ENCODE peak calls at places on chromosomes 6 and 20, in eight cellular contexts. One of them, this sample, is unnamed.

GRCh38 chr20:21147593-21147992 is 21.7 kb downstream of the KIZ start:
- DNase-seq in tibial nerve: no peak
- DNase-seq in esophagus squamous epithelium: no peak
- DNase-seq in gastrocnemius medialis: no peak
- DNase-seq in testis: no peak
- DNase-seq in Peyer's patch: no peak
- DNase-seq in heart left ventricle: no peak
- DNase-seq in uterus: no peak
- DNase-seq in this sample: no peak

GRCh38 chr6:37884548-37884947 is 65.0 kb downstream of the ZFAND3 start:
- DNase-seq in esophagus squamous epithelium: no peak
- DNase-seq in tibial nerve: no peak
- DNase-seq in uterus: no peak
- DNase-seq in testis: no peak
- DNase-seq in gastrocnemius medialis: no peak
- DNase-seq in Peyer's patch: no peak
- DNase-seq in heart left ventricle: no peak
- DNase-seq in this sample: no peak

GRCh38 chr6:168116446-168116974 is 37.5 kb upstream of the FRMD1 start:
- DNase-seq in heart left ventricle: no peak
- DNase-seq in Peyer's patch: no peak
- DNase-seq in tibial nerve: no peak
- DNase-seq in testis: no peak
- DNase-seq in esophagus squamous epithelium: no peak
- DNase-seq in gastrocnemius medialis: no peak
- DNase-seq in uterus: peak; percentile 2
- DNase-seq in this sample: no peak

GRCh38 chr6:111471958-111472357 is 11.1 kb downstream of the REV3L start:
- DNase-seq in tibial nerve: no peak
- DNase-seq in gastrocnemius medialis: no peak
- DNase-seq in heart left ventricle: no peak
- DNase-seq in Peyer's patch: no peak
- DNase-seq in testis: no peak
- DNase-seq in esophagus squamous epithelium: no peak
- DNase-seq in uterus: no peak
- DNase-seq in this sample: no peak

GRCh38 chr20:49508435-49509199 is 26.1 kb upstream of the KCNB1 start:
- DNase-seq in Peyer's patch: no peak
- DNase-seq in gastrocnemius medialis: no peak
- DNase-seq in uterus: no peak
- DNase-seq in esophagus squamous epithelium: no peak
- DNase-seq in tibial nerve: peak; percentile 11
- DNase-seq in heart left ventricle: no peak
- DNase-seq in testis: no peak
- DNase-seq in this sample: no peak

GRCh38 chr6:31666337-31666960 is 569 bp downstream of the CSNK2B start:
- DNase-seq in esophagus squamous epithelium: no peak
- DNase-seq in testis: no peak
- DNase-seq in gastrocnemius medialis: no peak
- DNase-seq in uterus: no peak
- DNase-seq in Peyer's patch: no peak
- DNase-seq in tibial nerve: no peak
- DNase-seq in heart left ventricle: no peak
- DNase-seq in this sample: no peak

GRCh38 chr6:30192076-30192475 is 21.1 kb downstream of the TRIM26 start:
- DNase-seq in uterus: no peak
- DNase-seq in esophagus squamous epithelium: no peak
- DNase-seq in heart left ventricle: no peak
- DNase-seq in tibial nerve: no peak
- DNase-seq in testis: no peak
- DNase-seq in gastrocnemius medialis: no peak
- DNase-seq in Peyer's patch: no peak
- DNase-seq in this sample: no peak

GRCh38 chr6:166624275-166624674 is 2.8 kb downstream of the RPS6KA2 start:
- DNase-seq in tibial nerve: peak; percentile 73
- DNase-seq in uterus: peak; percentile 35
- DNase-seq in heart left ventricle: no peak
- DNase-seq in Peyer's patch: no peak
- DNase-seq in esophagus squamous epithelium: no peak
- DNase-seq in testis: no peak
- DNase-seq in gastrocnemius medialis: peak; percentile 71
- DNase-seq in this sample: peak; percentile 44

GRCh38 chr6:165447141-165447540 is 137.7 kb upstream of the C6orf118 start:
- DNase-seq in Peyer's patch: no peak
- DNase-seq in uterus: no peak
- DNase-seq in heart left ventricle: no peak
- DNase-seq in gastrocnemius medialis: no peak
- DNase-seq in testis: no peak
- DNase-seq in esophagus squamous epithelium: no peak
- DNase-seq in tibial nerve: no peak
- DNase-seq in this sample: no peak

GRCh38 chr6:35611235-35611634 is 77.5 kb downstream of the FKBP5 start:
- DNase-seq in heart left ventricle: no peak
- DNase-seq in uterus: no peak
- DNase-seq in gastrocnemius medialis: no peak
- DNase-seq in esophagus squamous epithelium: no peak
- DNase-seq in Peyer's patch: no peak
- DNase-seq in tibial nerve: no peak
- DNase-seq in testis: no peak
- DNase-seq in this sample: no peak

GRCh38 chr6:54179152-54179551 is 67.9 kb downstream of the MLIP start:
- DNase-seq in tibial nerve: no peak
- DNase-seq in heart left ventricle: no peak
- DNase-seq in esophagus squamous epithelium: no peak
- DNase-seq in testis: no peak
- DNase-seq in Peyer's patch: no peak
- DNase-seq in uterus: no peak
- DNase-seq in gastrocnemius medialis: no peak
- DNase-seq in this sample: no peak
- H3K27me3 ChIP-seq in tibial nerve: no peaks in the 10 kb centered on the region
- H3K27me3 ChIP-seq in heart left ventricle: no peaks in the 10 kb centered on the region
- H3K27me3 ChIP-seq in esophagus squamous epithelium: no peaks in the 10 kb centered on the region
- H3K27me3 ChIP-seq in testis: no peaks in the 10 kb centered on the region
- H3K27me3 ChIP-seq in Peyer's patch: no peaks in the 10 kb centered on the region
- H3K27me3 ChIP-seq in uterus: no peaks in the 10 kb centered on the region
- H3K27me3 ChIP-seq in gastrocnemius medialis: no peaks in the 10 kb centered on the region
- H3K27me3 ChIP-seq in this sample: no peaks in the 10 kb centered on the region

GRCh38 chr6:26122793-26123674 is 35.8 kb downstream of the HFE start:
- DNase-seq in esophagus squamous epithelium: peak; percentile 81
- DNase-seq in uterus: peak; percentile 98
- DNase-seq in Peyer's patch: peak; percentile 94
- DNase-seq in tibial nerve: peak; percentile 95
- DNase-seq in gastrocnemius medialis: peak; percentile 96
- DNase-seq in heart left ventricle: peak; percentile 98
- DNase-seq in testis: peak; percentile 98
- DNase-seq in this sample: peak; percentile 98
- TF ChIP-seq POLR2A in esophagus squamous epithelium: peak; percentile 62
- TF ChIP-seq POLR2A in uterus: peak; percentile 63
- TF ChIP-seq POLR2A in Peyer's patch: peak; percentile 98
- TF ChIP-seq POLR2A in tibial nerve: peak; percentile 64
- TF ChIP-seq POLR2A in gastrocnemius medialis: peak; percentile 47
- TF ChIP-seq POLR2A in heart left ventricle: peak; percentile 54
- TF ChIP-seq POLR2A in testis: no peak
- TF ChIP-seq POLR2A in this sample: peak; percentile 36

DNA sequence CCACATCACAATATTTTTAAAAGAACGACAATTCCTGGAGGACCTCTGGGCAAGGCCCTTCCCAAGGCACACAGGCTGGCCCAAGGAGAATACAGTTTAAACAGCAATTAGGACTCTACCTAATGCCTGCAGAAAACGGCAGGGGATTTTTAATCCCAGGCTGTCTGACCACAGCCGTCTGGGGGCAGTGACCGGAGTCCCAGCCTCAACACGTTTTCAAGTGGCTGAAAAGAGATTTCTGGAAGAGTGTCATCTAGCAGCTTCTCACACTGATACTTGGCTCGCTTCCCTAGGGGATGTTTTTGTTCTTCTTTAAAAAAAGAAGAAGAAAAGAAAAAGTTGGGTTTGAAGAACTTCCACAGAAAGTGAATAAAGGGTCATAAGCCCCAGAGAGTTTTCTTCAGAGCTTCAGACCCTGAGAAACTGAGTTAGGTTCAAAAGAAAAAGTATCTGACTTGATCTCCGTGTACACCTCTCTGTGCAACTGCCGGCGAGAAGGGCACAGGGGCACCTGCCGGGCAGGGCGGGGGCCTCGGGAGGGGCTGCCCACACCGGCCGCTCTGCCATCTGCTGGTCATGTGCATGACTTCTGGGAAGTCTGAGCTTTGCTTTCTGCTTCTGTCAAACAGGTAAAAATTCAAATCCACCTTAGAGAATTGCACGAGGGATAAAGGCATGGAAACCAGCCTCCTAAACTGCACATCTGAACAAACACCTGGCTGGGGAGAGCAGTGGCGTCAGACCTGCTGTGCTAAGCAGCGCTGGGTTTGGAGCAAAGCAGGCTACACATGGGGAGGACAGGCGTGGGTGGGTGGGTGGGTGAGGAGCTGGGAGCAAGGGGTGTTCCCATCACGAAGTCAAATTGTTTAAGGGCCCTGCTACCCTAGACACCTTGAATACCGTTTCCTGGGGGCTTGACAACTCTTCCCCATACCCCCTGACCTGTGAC is 33.0 kb downstream of the RRBP1 start:
- DNase-seq in uterus: peak; percentile 10
- DNase-seq in heart left ventricle: no peak
- DNase-seq in gastrocnemius medialis: no peak
- DNase-seq in testis: no peak
- DNase-seq in Peyer's patch: no peak
- DNase-seq in tibial nerve: no peak
- DNase-seq in esophagus squamous epithelium: no peak
- DNase-seq in this sample: no peak
- TF ChIP-seq CTCF in uterus: peak; percentile 21
- TF ChIP-seq CTCF in heart left ventricle: peak; percentile 37
- TF ChIP-seq CTCF in gastrocnemius medialis: no peak
- TF ChIP-seq CTCF in testis: no peak
- TF ChIP-seq CTCF in Peyer's patch: peak; percentile 10
- TF ChIP-seq CTCF in tibial nerve: peak; percentile 10
- TF ChIP-seq CTCF in esophagus squamous epithelium: peak; percentile 28
- TF ChIP-seq CTCF in this sample: peak; percentile 48

DNA sequence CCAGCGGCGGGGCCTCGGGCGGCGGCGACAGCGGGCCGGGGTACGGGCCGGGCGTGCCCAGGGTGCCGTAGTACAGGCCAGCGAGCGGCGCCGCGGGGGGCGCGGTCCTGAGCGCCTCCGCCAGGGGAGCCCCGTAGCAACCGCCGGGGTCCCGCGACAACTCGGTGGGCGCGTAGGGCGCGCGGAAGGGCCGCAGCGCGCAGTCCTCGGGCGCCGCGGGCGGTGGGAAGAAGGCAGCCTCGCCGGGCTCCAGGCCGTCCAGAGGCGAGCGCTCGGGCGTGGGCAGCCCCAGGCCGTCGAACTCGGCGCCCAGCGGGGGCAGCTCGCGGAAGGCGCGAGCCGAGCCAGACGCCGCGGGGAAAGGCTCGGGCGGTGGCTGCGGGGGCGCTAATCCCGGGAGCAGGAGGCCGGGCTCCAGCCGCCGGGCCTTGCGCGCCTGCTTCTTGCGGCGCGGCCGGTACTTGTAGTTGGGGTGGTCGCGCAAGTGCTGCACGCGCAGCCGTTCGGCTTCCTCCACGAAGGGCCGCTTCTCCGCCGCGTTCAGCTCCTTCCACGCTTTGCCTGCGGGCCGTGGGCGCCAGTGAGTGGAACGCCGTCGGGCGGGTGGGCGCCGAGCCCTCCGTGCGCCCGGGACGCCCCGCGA is 916 bp downstream of the SOX18 start:
- DNase-seq in heart left ventricle: no peak
- DNase-seq in tibial nerve: no peak
- DNase-seq in Peyer's patch: no peak
- DNase-seq in esophagus squamous epithelium: no peak
- DNase-seq in gastrocnemius medialis: no peak
- DNase-seq in uterus: no peak
- DNase-seq in testis: no peak
- DNase-seq in this sample: no peak
- H3K27me3 ChIP-seq in heart left ventricle: peaks cover 6% of the 10 kb centered on the region
- H3K27me3 ChIP-seq in tibial nerve: no peaks in the 10 kb centered on the region
- H3K27me3 ChIP-seq in Peyer's patch: peaks cover 32% of the 10 kb centered on the region
- H3K27me3 ChIP-seq in esophagus squamous epithelium: peaks cover 92% of the 10 kb centered on the region
- H3K27me3 ChIP-seq in gastrocnemius medialis: peaks cover 45% of the 10 kb centered on the region
- H3K27me3 ChIP-seq in uterus: no peaks in the 10 kb centered on the region
- H3K27me3 ChIP-seq in testis: no peaks in the 10 kb centered on the region
- H3K27me3 ChIP-seq in this sample: peaks cover 13% of the 10 kb centered on the region

This sample was measured in prostate gland.